ENCODE peak calls at places on chromosomes 6 and 20, in six cellular contexts. Q, K, I, E, W and C are unnamed samples. For H3K27me3, the result is how much of the 10 kb centered on the place peaks cover.

GRCh38 chr6:24974182-24975171 is 38.7 kb upstream of the RIPOR2 start:
- DNase-seq in Q (no peak), K (no peak), I (no peak), E (no peak), W (no peak), C (no peak)

GRCh38 chr6:140441256-140441655 is 1066.8 kb upstream of the CITED2 start:
- DNase-seq in Q (no peak), K (peak), I (peak), E (peak), W (peak), C (peak)

GRCh38 chr6:165883851-165884640 is 221.0 kb upstream of the PDE10A start:
- DNase-seq in Q (no peak), K (no peak), I (peak), E (no peak), W (no peak), C (no peak)

GRCh38 chr20:13121840-13122515 is 99.1 kb upstream of the ISM1 start:
- DNase-seq in Q (no peak), K (no peak), I (no peak), E (no peak), W (no peak), C (no peak)

GRCh38 chr20:10524643-10525042 is 89.5 kb downstream of the SLX4IP start:
- DNase-seq in Q (no peak), K (no peak), I (no peak), E (no peak), W (no peak), C (no peak)

GRCh38 chr6:44388135-44388487 is 605 bp downstream of the CDC5L start:
- DNase-seq in Q (peak), K (no peak), I (no peak), E (peak), W (no peak), C (no peak)

GRCh38 chr20:11917663-11918062 is at the start of gene BTBD3:
- DNase-seq in Q (peak), K (no peak), I (peak), E (peak), W (peak), C (peak)

GRCh38 chr20:2340823-2341222 is 39.9 kb upstream of the TGM6 start:
- DNase-seq in Q (no peak), K (no peak), I (no peak), E (no peak), W (no peak), C (no peak)

GRCh38 chr6:120764312-120764711 is 570.0 kb downstream of the TBC1D32 start:
- DNase-seq in Q (no peak), K (peak), I (no peak), E (no peak), W (no peak), C (peak)
- TF ChIP-seq CTCF in Q (no peak), K (peak), I (no peak), E (no peak), W (no peak), C (peak)

DNA sequence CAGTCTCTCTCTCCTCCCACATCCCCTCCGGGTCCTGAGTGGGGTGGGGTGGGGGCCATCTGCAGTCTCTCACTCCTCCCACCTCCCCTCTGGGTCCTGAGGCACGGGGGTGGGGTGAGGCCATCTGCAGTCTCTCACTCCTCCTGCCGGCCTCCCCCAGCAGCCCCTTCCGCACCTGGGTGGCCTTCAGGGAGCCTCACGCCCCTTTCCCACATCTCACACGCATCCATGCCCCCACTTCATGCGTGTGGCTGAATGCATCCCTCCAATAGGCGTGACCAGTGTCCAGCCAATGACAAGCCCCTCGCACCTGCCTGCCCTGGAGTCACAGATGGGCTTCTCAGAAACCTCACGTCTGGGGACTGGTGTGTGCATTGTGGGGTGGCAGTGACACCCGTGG is 993 bp upstream of the SRMS start:
- DNase-seq in Q (no peak), K (no peak), I (no peak), E (no peak), W (no peak), C (peak)
- H3K27me3 ChIP-seq in Q (under half), K (under half), I (under half), E (under half), W (under half), C (under half)

DNA sequence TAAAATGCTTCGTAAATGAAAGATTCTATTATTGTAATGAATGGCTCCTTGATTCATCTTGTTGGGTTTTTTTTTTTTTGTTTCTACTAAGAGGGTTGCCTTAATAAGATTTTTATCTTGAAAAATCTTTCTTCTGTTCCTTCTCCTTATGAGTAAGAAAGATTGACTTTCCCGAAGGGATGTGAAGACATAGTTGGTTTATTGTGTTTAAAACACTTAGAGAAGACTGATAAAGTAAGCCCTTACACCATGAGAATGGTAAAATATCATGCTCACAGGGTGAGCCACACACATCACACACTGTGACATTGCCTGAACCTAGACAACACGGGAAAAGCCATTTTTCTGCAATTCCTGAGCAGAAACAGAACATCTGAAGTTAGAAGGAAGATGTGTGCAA is 317.2 kb upstream of the TCF21 start:
- DNase-seq in Q (no peak), K (no peak), I (no peak), E (no peak), W (no peak), C (no peak)
- TF ChIP-seq CTCF in Q (no peak), K (no peak), I (no peak), E (no peak), W (no peak), C (no peak)

GRCh38 chr6:133890941-133891813 is 2.3 kb downstream of the TCF21 start:
- DNase-seq in Q (no peak), K (peak), I (peak), E (peak), W (no peak), C (no peak)

GRCh38 chr6:133886104-133886503 is 2.8 kb upstream of the TCF21 start:
- DNase-seq in Q (no peak), K (no peak), I (peak), E (no peak), W (no peak), C (no peak)

GRCh38 chr6:133888931-133889556 is at the start of gene TCF21:
- DNase-seq in Q (no peak), K (peak), I (peak), E (peak), W (no peak), C (no peak)

GRCh38 chr6:133889557-133890301 is 816 bp downstream of the TCF21 start:
- DNase-seq in Q (no peak), K (peak), I (peak), E (peak), W (no peak), C (no peak)

DNA sequence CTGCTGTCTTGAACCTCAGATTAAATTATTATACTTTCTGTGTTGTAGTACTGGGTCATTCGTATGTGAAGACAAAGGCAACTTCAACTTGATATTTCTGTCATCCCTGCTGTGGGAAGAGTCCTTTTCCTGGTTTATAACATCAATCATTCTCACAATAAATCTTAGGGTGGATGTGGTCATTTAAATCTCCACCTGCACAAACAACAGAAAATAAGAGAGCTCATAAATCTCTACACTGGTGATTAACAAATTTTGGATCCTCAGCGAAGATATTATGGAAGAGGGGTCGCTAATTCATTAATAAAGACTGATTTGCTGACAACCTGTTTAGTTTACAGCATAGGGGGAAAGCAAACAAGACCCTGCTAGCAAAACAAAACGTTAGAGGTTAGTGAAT is 1.4 kb upstream of the TCF21 start:
- DNase-seq in Q (no peak), K (no peak), I (no peak), E (no peak), W (no peak), C (no peak)
- H3K27me3 ChIP-seq in Q (under half), K (under half), I (half or more), E (under half), W (under half), C (half or more)

GRCh38 chr6:30227763-30228487 is 14.7 kb upstream of the TRIM26 start:
- DNase-seq in Q (no peak), K (no peak), I (no peak), E (no peak), W (no peak), C (no peak)

GRCh38 chr6:30227242-30227722 is 14.1 kb upstream of the TRIM26 start:
- DNase-seq in Q (no peak), K (no peak), I (no peak), E (no peak), W (no peak), C (no peak)

GRCh38 chr6:30234361-30234760 is 21.2 kb upstream of the TRIM26 start:
- DNase-seq in Q (no peak), K (no peak), I (peak), E (no peak), W (no peak), C (no peak)

DNA sequence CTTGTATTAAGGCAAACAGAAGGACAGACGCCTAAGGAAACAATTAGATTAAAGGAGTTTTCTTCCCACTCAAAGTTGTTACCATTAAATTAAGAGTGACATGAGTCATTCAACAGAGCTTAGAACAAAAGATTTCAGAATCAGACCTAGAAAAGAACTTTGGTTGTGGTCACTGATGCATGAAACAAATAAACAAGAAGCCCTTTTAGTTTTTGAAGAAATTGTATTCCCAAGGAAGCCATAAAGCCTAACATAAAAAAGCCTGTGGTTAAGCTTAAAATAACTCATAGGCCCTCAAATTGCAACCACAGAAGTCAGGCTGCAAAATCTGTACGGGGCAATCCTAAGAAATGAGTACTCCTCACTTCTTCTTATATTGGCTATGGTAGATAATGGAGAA is 17.9 kb upstream of the TRIM26 start:
- DNase-seq in Q (no peak), K (no peak), I (no peak), E (no peak), W (no peak), C (no peak)
- TF ChIP-seq CTCF in Q (no peak), K (no peak), I (no peak), E (no peak), W (no peak), C (no peak)

GRCh38 chr6:105986998-105987397 is 99.1 kb upstream of the PRDM1 start:
- DNase-seq in Q (no peak), K (no peak), I (no peak), E (no peak), W (no peak), C (no peak)

GRCh38 chr6:105991561-105992314 is 94.4 kb upstream of the PRDM1 start:
- DNase-seq in Q (peak), K (peak), I (no peak), E (no peak), W (no peak), C (no peak)

GRCh38 chr6:105990151-105990550 is 96.0 kb upstream of the PRDM1 start:
- DNase-seq in Q (no peak), K (no peak), I (no peak), E (no peak), W (no peak), C (no peak)

GRCh38 chr6:105988321-105988720 is 97.8 kb upstream of the PRDM1 start:
- DNase-seq in Q (no peak), K (no peak), I (no peak), E (no peak), W (no peak), C (no peak)

GRCh38 chr6:105989178-105989577 is 97.0 kb upstream of the PRDM1 start:
- DNase-seq in Q (no peak), K (no peak), I (no peak), E (no peak), W (no peak), C (no peak)
- H3K27me3 ChIP-seq in Q (under half), K (half or more), I (half or more), E (under half), W (under half), C (under half)

GRCh38 chr6:13049666-13050254 is 278.6 kb downstream of the TBC1D7 start:
- DNase-seq in Q (no peak), K (no peak), I (no peak), E (no peak), W (no peak), C (no peak)
- TF ChIP-seq CTCF in Q (no peak), K (peak), I (no peak), E (no peak), W (no peak), C (no peak)

GRCh38 chr20:20930500-20930899 is 175.7 kb downstream of the LINC00237 start:
- DNase-seq in Q (no peak), K (no peak), I (no peak), E (no peak), W (no peak), C (no peak)
- H3K27me3 ChIP-seq in Q (under half), K (under half), I (under half), E (under half), W (under half), C (half or more)

GRCh38 chr6:77620290-77620882 is 32.5 kb upstream of the MEI4 start:
- DNase-seq in Q (no peak), K (peak), I (no peak), E (no peak), W (no peak), C (peak)
- TF ChIP-seq CTCF in Q (peak), K (peak), I (peak), E (no peak), W (no peak), C (peak)